ENCODE peak calls at places on chromosomes 16 and 17, in six cellular contexts. One of them, this sample, is unnamed.

GRCh38 chr17:2792541-2793169 is 3.6 kb upstream of the RAP1GAP2 start:
- DNase-seq in A549: no peak
- DNase-seq in adrenal gland: no peak
- DNase-seq in spleen: peak
- DNase-seq in breast epithelium: no peak
- DNase-seq in uterus: no peak
- DNase-seq in this sample: no peak

GRCh38 chr17:13765701-13766100 is 164.0 kb upstream of the HS3ST3A1 start:
- DNase-seq in breast epithelium: no peak
- DNase-seq in adrenal gland: no peak
- DNase-seq in spleen: no peak
- DNase-seq in A549: no peak
- DNase-seq in uterus: no peak
- DNase-seq in this sample: no peak

GRCh38 chr16:84774810-84775209 is 45.0 kb upstream of the CRISPLD2 start:
- DNase-seq in uterus: peak
- DNase-seq in breast epithelium: no peak
- DNase-seq in adrenal gland: no peak
- DNase-seq in A549: no peak
- DNase-seq in spleen: no peak
- DNase-seq in this sample: peak

GRCh38 chr17:39461911-39462641 is 790 bp downstream of the CDK12 start:
- DNase-seq in spleen: no peak
- DNase-seq in adrenal gland: peak
- DNase-seq in breast epithelium: no peak
- DNase-seq in A549: no peak
- DNase-seq in uterus: no peak
- DNase-seq in this sample: peak

GRCh38 chr16:89446975-89447293 is 43.4 kb downstream of the ANKRD11 start:
- DNase-seq in breast epithelium: no peak
- DNase-seq in A549: no peak
- DNase-seq in uterus: no peak
- DNase-seq in spleen: no peak
- DNase-seq in adrenal gland: no peak
- DNase-seq in this sample: no peak

GRCh38 chr16:72324578-72324977 is 152.6 kb upstream of the PMFBP1 start:
- DNase-seq in A549: no peak
- DNase-seq in uterus: no peak
- DNase-seq in breast epithelium: no peak
- DNase-seq in adrenal gland: no peak
- DNase-seq in spleen: no peak
- DNase-seq in this sample: no peak

GRCh38 chr17:69574257-69575197 is 160.0 kb downstream of the MAP2K6 start:
- DNase-seq in breast epithelium: no peak
- DNase-seq in adrenal gland: no peak
- DNase-seq in A549: no peak
- DNase-seq in uterus: no peak
- DNase-seq in spleen: no peak
- DNase-seq in this sample: no peak

GRCh38 chr17:8283356-8283755 is 5.1 kb upstream of the RANGRF start:
- DNase-seq in A549: no peak
- DNase-seq in adrenal gland: no peak
- DNase-seq in breast epithelium: no peak
- DNase-seq in spleen: no peak
- DNase-seq in uterus: no peak
- DNase-seq in this sample: no peak

GRCh38 chr16:15988268-15989013 is 39.0 kb downstream of the ABCC1 start:
- DNase-seq in breast epithelium: no peak
- DNase-seq in uterus: no peak
- DNase-seq in A549: no peak
- DNase-seq in spleen: no peak
- DNase-seq in adrenal gland: no peak
- DNase-seq in this sample: no peak

GRCh38 chr16:25413133-25413532 is 155.5 kb upstream of the ZKSCAN2 start:
- DNase-seq in breast epithelium: no peak
- DNase-seq in spleen: no peak
- DNase-seq in adrenal gland: no peak
- DNase-seq in uterus: no peak
- DNase-seq in A549: no peak
- DNase-seq in this sample: no peak

GRCh38 chr17:55314061-55314783 is 49.5 kb downstream of the HLF start:
- DNase-seq in breast epithelium: no peak
- DNase-seq in adrenal gland: no peak
- DNase-seq in A549: no peak
- DNase-seq in spleen: no peak
- DNase-seq in uterus: no peak
- DNase-seq in this sample: no peak

GRCh38 chr16:49663081-49664057 is 192.5 kb downstream of the ZNF423 start:
- DNase-seq in uterus: peak
- DNase-seq in A549: no peak
- DNase-seq in breast epithelium: no peak
- DNase-seq in spleen: no peak
- DNase-seq in adrenal gland: no peak
- DNase-seq in this sample: no peak

DNA sequence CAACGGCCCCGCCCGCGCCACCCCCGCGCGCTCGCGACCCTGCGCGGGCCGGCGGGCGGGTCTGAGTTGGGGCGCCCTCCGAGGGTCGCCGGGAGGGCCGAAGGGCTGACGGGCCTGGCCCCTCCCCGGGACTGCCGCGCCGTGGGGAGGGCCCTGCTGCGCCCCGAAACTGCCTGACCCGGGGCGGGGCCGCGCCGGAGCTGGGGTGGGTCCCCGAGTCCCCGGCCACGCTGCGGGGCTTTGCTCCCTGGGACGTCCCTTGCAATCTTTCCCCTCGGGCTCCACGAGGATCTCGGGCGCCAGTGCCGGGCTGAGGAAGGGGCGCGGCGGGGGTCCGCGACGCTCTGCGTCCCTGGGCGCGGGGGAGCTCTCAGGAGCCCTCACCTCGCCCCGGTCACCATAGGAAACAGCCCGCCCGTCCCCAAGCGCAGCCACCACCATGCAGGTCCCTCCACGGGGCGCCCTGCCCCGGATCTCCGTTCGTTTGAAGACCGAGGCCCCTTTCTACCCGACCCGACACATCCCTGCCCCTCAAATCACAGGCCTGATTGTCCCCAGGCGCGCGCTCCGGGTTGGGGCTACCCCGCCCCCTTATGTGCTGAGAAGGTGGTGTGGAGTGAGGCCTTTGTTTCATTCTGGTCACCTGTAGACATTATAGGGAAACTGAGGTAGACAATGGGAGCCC is 527 bp upstream of the ACTG1 start:
- DNase-seq in spleen: peak
- DNase-seq in breast epithelium: peak
- DNase-seq in uterus: peak
- DNase-seq in adrenal gland: peak
- DNase-seq in A549: peak
- DNase-seq in this sample: no peak
- TF ChIP-seq POLR2A in spleen: no peak
- TF ChIP-seq POLR2A in breast epithelium: peak
- TF ChIP-seq POLR2A in uterus: peak
- TF ChIP-seq POLR2A in adrenal gland: no peak
- TF ChIP-seq POLR2A in A549: no peak
- TF ChIP-seq POLR2A in this sample: no peak

GRCh38 chr16:69330286-69331109 is at the start of gene PDF:
- DNase-seq in adrenal gland: peak
- DNase-seq in uterus: peak
- DNase-seq in A549: peak
- DNase-seq in spleen: peak
- DNase-seq in breast epithelium: peak
- DNase-seq in this sample: peak

GRCh38 chr16:69339289-69340094 is at the start of the genes COG8 and NIP7:
- DNase-seq in breast epithelium: peak
- DNase-seq in spleen: peak
- DNase-seq in adrenal gland: peak
- DNase-seq in uterus: peak
- DNase-seq in A549: peak
- DNase-seq in this sample: peak

GRCh38 chr16:69329369-69330285 is 761 bp downstream of the PDF start:
- DNase-seq in A549: no peak
- DNase-seq in breast epithelium: no peak
- DNase-seq in adrenal gland: peak
- DNase-seq in spleen: peak
- DNase-seq in uterus: peak
- DNase-seq in this sample: peak

GRCh38 chr16:69338557-69339288 is 641 bp downstream of the COG8 start:
- DNase-seq in breast epithelium: no peak
- DNase-seq in A549: no peak
- DNase-seq in uterus: no peak
- DNase-seq in spleen: peak
- DNase-seq in adrenal gland: peak
- DNase-seq in this sample: no peak

DNA sequence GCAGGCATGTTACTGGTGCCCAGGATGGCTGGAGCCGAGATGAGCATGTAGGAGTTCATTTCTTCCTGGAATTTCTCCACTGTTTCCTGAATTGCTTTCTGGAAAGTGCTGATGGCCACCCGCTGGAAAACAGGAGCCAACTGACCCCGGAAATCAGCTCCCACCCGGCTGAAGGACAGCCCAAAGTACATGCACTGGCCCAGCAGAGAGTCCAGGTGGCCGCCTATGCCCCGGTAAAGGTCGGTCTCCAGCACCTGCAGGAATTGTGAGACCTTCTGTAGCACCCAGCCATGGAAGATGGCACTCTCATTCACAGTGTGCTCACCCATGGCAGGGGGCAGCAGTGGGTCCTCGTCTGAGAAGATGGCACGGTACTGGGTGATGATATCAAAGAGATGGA is 4.3 kb upstream of the PDF start:
- DNase-seq in uterus: no peak
- DNase-seq in A549: no peak
- DNase-seq in adrenal gland: no peak
- DNase-seq in breast epithelium: no peak
- DNase-seq in spleen: peak
- DNase-seq in this sample: no peak
- TF ChIP-seq POLR2A in uterus: no peak
- TF ChIP-seq POLR2A in A549: no peak
- TF ChIP-seq POLR2A in adrenal gland: no peak
- TF ChIP-seq POLR2A in breast epithelium: no peak
- TF ChIP-seq POLR2A in spleen: no peak
- TF ChIP-seq POLR2A in this sample: no peak

GRCh38 chr17:68034452-68034776 is 1.1 kb upstream of the KPNA2 start:
- DNase-seq in A549: no peak
- DNase-seq in adrenal gland: no peak
- DNase-seq in breast epithelium: no peak
- DNase-seq in uterus: no peak
- DNase-seq in spleen: no peak
- DNase-seq in this sample: no peak

GRCh38 chr17:68035131-68035522 is 408 bp upstream of the KPNA2 start:
- DNase-seq in spleen: peak
- DNase-seq in adrenal gland: no peak
- DNase-seq in breast epithelium: peak
- DNase-seq in A549: peak
- DNase-seq in uterus: peak
- DNase-seq in this sample: peak

GRCh38 chr17:68033636-68034451 is 1.7 kb upstream of the KPNA2 start:
- DNase-seq in A549: peak
- DNase-seq in breast epithelium: no peak
- DNase-seq in uterus: no peak
- DNase-seq in adrenal gland: peak
- DNase-seq in spleen: no peak
- DNase-seq in this sample: peak

DNA sequence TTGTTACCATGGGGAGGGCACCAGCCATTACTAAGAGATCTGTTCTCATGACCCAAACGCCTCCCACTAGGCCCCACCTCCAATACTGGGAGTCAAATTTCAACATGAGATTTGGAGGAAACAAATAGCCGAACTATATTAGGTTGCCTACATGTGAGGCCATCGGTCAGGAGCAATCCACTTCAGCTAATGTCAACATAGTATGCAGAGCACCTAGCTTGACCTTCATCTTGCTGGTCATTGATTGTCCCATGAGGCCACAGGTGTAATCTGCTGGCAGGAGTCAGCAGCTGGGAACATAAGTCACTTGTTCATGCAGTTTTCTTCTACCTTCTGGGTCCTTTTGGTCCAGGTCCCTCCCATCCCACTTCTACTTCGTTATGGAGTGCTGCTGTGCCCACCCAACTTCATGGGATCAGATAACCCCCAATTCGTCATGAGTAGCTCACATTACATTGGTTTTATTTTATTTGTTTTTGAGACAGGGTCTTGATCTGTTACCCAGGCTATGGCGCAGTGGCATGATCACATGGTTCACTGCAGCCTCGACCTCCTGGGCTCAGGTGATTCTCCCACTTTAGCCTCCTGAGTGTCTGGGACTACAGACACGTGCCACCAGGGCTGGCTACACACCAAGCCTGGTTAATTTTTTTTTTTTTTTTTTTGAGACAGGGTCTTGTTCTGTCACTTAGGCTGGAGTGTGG is 5.9 kb upstream of the KPNA2 start:
- DNase-seq in breast epithelium: no peak
- DNase-seq in spleen: no peak
- DNase-seq in A549: no peak
- DNase-seq in uterus: no peak
- DNase-seq in adrenal gland: no peak
- DNase-seq in this sample: no peak
- TF ChIP-seq POLR2A in breast epithelium: no peak
- TF ChIP-seq POLR2A in spleen: no peak
- TF ChIP-seq POLR2A in A549: no peak
- TF ChIP-seq POLR2A in uterus: no peak
- TF ChIP-seq POLR2A in adrenal gland: no peak
- TF ChIP-seq POLR2A in this sample: no peak

GRCh38 chr16:58635502-58635901 is 5.9 kb upstream of the CNOT1 start:
- DNase-seq in A549: no peak
- DNase-seq in adrenal gland: no peak
- DNase-seq in breast epithelium: no peak
- DNase-seq in uterus: no peak
- DNase-seq in spleen: no peak
- DNase-seq in this sample: no peak

GRCh38 chr16:58638148-58639036 is 8.8 kb upstream of the CNOT1 start:
- DNase-seq in breast epithelium: no peak
- DNase-seq in spleen: no peak
- DNase-seq in adrenal gland: peak
- DNase-seq in A549: peak
- DNase-seq in uterus: peak
- DNase-seq in this sample: peak

GRCh38 chr16:58629681-58630640 is at the start of gene CNOT1:
- DNase-seq in breast epithelium: peak
- DNase-seq in adrenal gland: peak
- DNase-seq in uterus: peak
- DNase-seq in spleen: peak
- DNase-seq in A549: peak
- DNase-seq in this sample: peak

GRCh38 chr16:58636474-58636873 is 6.8 kb upstream of the CNOT1 start:
- DNase-seq in spleen: no peak
- DNase-seq in breast epithelium: no peak
- DNase-seq in uterus: no peak
- DNase-seq in adrenal gland: no peak
- DNase-seq in A549: no peak
- DNase-seq in this sample: no peak

DNA sequence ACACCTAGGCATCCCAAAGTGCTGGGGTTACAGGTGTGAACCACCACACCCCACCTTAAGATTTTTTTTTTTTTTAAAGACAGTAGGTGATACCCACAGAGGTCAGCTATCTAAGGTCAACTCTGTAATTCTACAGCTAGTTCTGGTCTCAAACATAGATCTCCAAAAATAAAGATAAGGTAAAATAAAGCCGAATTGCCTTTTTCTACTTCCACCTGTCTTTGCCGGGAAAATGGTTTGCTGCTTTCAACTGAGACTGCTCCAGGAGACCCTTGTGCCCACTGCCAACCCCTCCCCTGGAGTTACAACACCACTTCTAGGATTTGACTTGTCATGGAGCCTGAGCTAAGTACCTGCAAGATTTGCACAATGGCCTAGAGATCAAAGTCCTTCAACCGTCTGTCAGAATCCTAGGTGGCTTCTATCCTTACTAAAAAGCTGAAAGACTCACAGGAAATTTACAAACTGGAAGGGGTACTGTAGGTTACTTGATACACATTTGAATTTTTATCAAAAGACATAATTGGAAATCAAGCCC is 4.7 kb upstream of the CNOT1 start:
- DNase-seq in uterus: no peak
- DNase-seq in breast epithelium: no peak
- DNase-seq in adrenal gland: no peak
- DNase-seq in spleen: no peak
- DNase-seq in A549: no peak
- DNase-seq in this sample: no peak
- TF ChIP-seq POLR2A in uterus: no peak
- TF ChIP-seq POLR2A in breast epithelium: no peak
- TF ChIP-seq POLR2A in adrenal gland: no peak
- TF ChIP-seq POLR2A in spleen: no peak
- TF ChIP-seq POLR2A in A549: no peak
- TF ChIP-seq POLR2A in this sample: no peak

This sample was measured in H54.